ENCODE peak calls at places on chromosomes 13 and 19, in nine cellular contexts. One of them, this sample, is unnamed.

GRCh38 chr13:50531917-50532899 is 311.3 kb downstream of the DLEU7 start:
- DNase-seq in heart right ventricle: no peak
- DNase-seq in GM23248: peak; percentile 59
- DNase-seq in cardiac muscle cell: peak; percentile 67
- DNase-seq in left ventricle myocardium inferior: no peak
- DNase-seq in mucosa of descending colon: peak; percentile 55
- DNase-seq in breast epithelium: no peak
- DNase-seq in PC-3: peak; percentile 55
- DNase-seq in osteoblast: peak; percentile 53
- DNase-seq in this sample: no peak

GRCh38 chr19:38676023-38676877 is 28.8 kb downstream of the ACTN4 start:
- DNase-seq in mucosa of descending colon: no peak
- DNase-seq in GM23248: peak; percentile 59
- DNase-seq in heart right ventricle: no peak
- DNase-seq in left ventricle myocardium inferior: no peak
- DNase-seq in PC-3: no peak
- DNase-seq in breast epithelium: no peak
- DNase-seq in cardiac muscle cell: peak; percentile 77
- DNase-seq in osteoblast: peak; percentile 87
- DNase-seq in this sample: no peak

GRCh38 chr13:106484755-106485193 is 50.7 kb downstream of the EFNB2 start:
- DNase-seq in PC-3: no peak
- DNase-seq in GM23248: no peak
- DNase-seq in heart right ventricle: no peak
- DNase-seq in breast epithelium: no peak
- DNase-seq in cardiac muscle cell: peak; percentile 89
- DNase-seq in left ventricle myocardium inferior: no peak
- DNase-seq in mucosa of descending colon: no peak
- DNase-seq in osteoblast: no peak
- DNase-seq in this sample: no peak

GRCh38 chr19:29482855-29483640 is 42.7 kb upstream of the VSTM2B start:
- DNase-seq in PC-3: no peak
- DNase-seq in cardiac muscle cell: no peak
- DNase-seq in left ventricle myocardium inferior: no peak
- DNase-seq in heart right ventricle: no peak
- DNase-seq in breast epithelium: no peak
- DNase-seq in osteoblast: no peak
- DNase-seq in mucosa of descending colon: no peak
- DNase-seq in GM23248: no peak
- DNase-seq in this sample: no peak

GRCh38 chr13:74128171-74128767 is 5.9 kb downstream of the KLF12 start:
- DNase-seq in cardiac muscle cell: peak; percentile 55
- DNase-seq in breast epithelium: no peak
- DNase-seq in GM23248: peak; percentile 65
- DNase-seq in heart right ventricle: no peak
- DNase-seq in left ventricle myocardium inferior: no peak
- DNase-seq in mucosa of descending colon: no peak
- DNase-seq in osteoblast: peak; percentile 48
- DNase-seq in PC-3: no peak
- DNase-seq in this sample: no peak

GRCh38 chr19:36054733-36055686 is at the start of gene WDR62:
- DNase-seq in GM23248: peak; percentile 98
- DNase-seq in heart right ventricle: peak; percentile 94
- DNase-seq in breast epithelium: peak; percentile 94
- DNase-seq in osteoblast: peak; percentile 99
- DNase-seq in cardiac muscle cell: peak; percentile 94
- DNase-seq in left ventricle myocardium inferior: peak; percentile 94
- DNase-seq in PC-3: peak; percentile 84
- DNase-seq in mucosa of descending colon: peak; percentile 96
- DNase-seq in this sample: peak; percentile 93

GRCh38 chr13:108069521-108070210 is 145.7 kb downstream of the LIG4 start:
- DNase-seq in cardiac muscle cell: no peak
- DNase-seq in heart right ventricle: no peak
- DNase-seq in left ventricle myocardium inferior: no peak
- DNase-seq in GM23248: no peak
- DNase-seq in osteoblast: no peak
- DNase-seq in mucosa of descending colon: no peak
- DNase-seq in PC-3: no peak
- DNase-seq in breast epithelium: no peak
- DNase-seq in this sample: no peak

GRCh38 chr19:29211562-29212416 is 1.2 kb downstream of the UQCRFS1 start:
- DNase-seq in osteoblast: peak; percentile 79
- DNase-seq in PC-3: peak; percentile 4
- DNase-seq in mucosa of descending colon: peak; percentile 34
- DNase-seq in cardiac muscle cell: peak; percentile 16
- DNase-seq in breast epithelium: no peak
- DNase-seq in left ventricle myocardium inferior: no peak
- DNase-seq in GM23248: peak; percentile 54
- DNase-seq in heart right ventricle: no peak
- DNase-seq in this sample: no peak

GRCh38 chr13:79171131-79172061 is 234.7 kb downstream of the RBM26 start:
- DNase-seq in osteoblast: no peak
- DNase-seq in heart right ventricle: no peak
- DNase-seq in mucosa of descending colon: no peak
- DNase-seq in left ventricle myocardium inferior: no peak
- DNase-seq in GM23248: no peak
- DNase-seq in cardiac muscle cell: no peak
- DNase-seq in PC-3: no peak
- DNase-seq in breast epithelium: no peak
- DNase-seq in this sample: no peak

GRCh38 chr19:29683009-29683408 is 17.7 kb downstream of the PLEKHF1 start:
- DNase-seq in heart right ventricle: no peak
- DNase-seq in mucosa of descending colon: no peak
- DNase-seq in left ventricle myocardium inferior: no peak
- DNase-seq in GM23248: peak; percentile 49
- DNase-seq in osteoblast: peak; percentile 54
- DNase-seq in cardiac muscle cell: peak; percentile 34
- DNase-seq in PC-3: no peak
- DNase-seq in breast epithelium: no peak
- DNase-seq in this sample: no peak

GRCh38 chr19:56253737-56254136 is 18.8 kb upstream of the EDDM13 start:
- DNase-seq in cardiac muscle cell: peak; percentile 75
- DNase-seq in mucosa of descending colon: peak; percentile 19
- DNase-seq in heart right ventricle: no peak
- DNase-seq in breast epithelium: no peak
- DNase-seq in GM23248: peak; percentile 79
- DNase-seq in osteoblast: peak; percentile 57
- DNase-seq in left ventricle myocardium inferior: no peak
- DNase-seq in PC-3: peak; percentile 81
- DNase-seq in this sample: no peak

GRCh38 chr13:111429064-111429558 is 108.7 kb downstream of the TEX29 start:
- DNase-seq in GM23248: peak; percentile 54
- DNase-seq in heart right ventricle: no peak
- DNase-seq in breast epithelium: no peak
- DNase-seq in left ventricle myocardium inferior: no peak
- DNase-seq in cardiac muscle cell: peak; percentile 17
- DNase-seq in mucosa of descending colon: peak; percentile 80
- DNase-seq in osteoblast: no peak
- DNase-seq in PC-3: peak; percentile 47
- DNase-seq in this sample: peak; percentile 57

GRCh38 chr13:37769078-37769477 is 100.5 kb downstream of the TRPC4 start:
- DNase-seq in left ventricle myocardium inferior: no peak
- DNase-seq in cardiac muscle cell: no peak
- DNase-seq in breast epithelium: no peak
- DNase-seq in mucosa of descending colon: no peak
- DNase-seq in GM23248: peak; percentile 29
- DNase-seq in PC-3: peak; percentile 21
- DNase-seq in heart right ventricle: no peak
- DNase-seq in osteoblast: no peak
- DNase-seq in this sample: no peak

GRCh38 chr19:13014101-13014920 is 19.0 kb downstream of the NFIX start:
- DNase-seq in cardiac muscle cell: peak; percentile 60
- DNase-seq in heart right ventricle: no peak
- DNase-seq in osteoblast: peak; percentile 95
- DNase-seq in mucosa of descending colon: no peak
- DNase-seq in breast epithelium: no peak
- DNase-seq in left ventricle myocardium inferior: no peak
- DNase-seq in GM23248: peak; percentile 71
- DNase-seq in PC-3: peak; percentile 76
- DNase-seq in this sample: peak; percentile 70

GRCh38 chr13:75445717-75446529 is 36.0 kb downstream of the TBC1D4 start:
- DNase-seq in heart right ventricle: no peak
- DNase-seq in osteoblast: no peak
- DNase-seq in PC-3: peak; percentile 34
- DNase-seq in breast epithelium: no peak
- DNase-seq in cardiac muscle cell: peak; percentile 60
- DNase-seq in GM23248: peak; percentile 59
- DNase-seq in left ventricle myocardium inferior: no peak
- DNase-seq in mucosa of descending colon: no peak
- DNase-seq in this sample: no peak

GRCh38 chr19:49338691-49339363 is 3.6 kb downstream of the CD37 start:
- DNase-seq in heart right ventricle: peak; percentile 73
- DNase-seq in PC-3: peak; percentile 94
- DNase-seq in left ventricle myocardium inferior: peak; percentile 75
- DNase-seq in breast epithelium: peak; percentile 94
- DNase-seq in GM23248: peak; percentile 55
- DNase-seq in cardiac muscle cell: peak; percentile 65
- DNase-seq in osteoblast: peak; percentile 85
- DNase-seq in mucosa of descending colon: peak; percentile 96
- DNase-seq in this sample: peak; percentile 88

GRCh38 chr13:34867590-34867989 is 74.5 kb upstream of the NBEA start:
- DNase-seq in cardiac muscle cell: peak; percentile 31
- DNase-seq in GM23248: peak; percentile 41
- DNase-seq in osteoblast: no peak
- DNase-seq in breast epithelium: no peak
- DNase-seq in heart right ventricle: no peak
- DNase-seq in left ventricle myocardium inferior: no peak
- DNase-seq in mucosa of descending colon: no peak
- DNase-seq in PC-3: peak; percentile 21
- DNase-seq in this sample: peak; percentile 68

GRCh38 chr19:50555033-50555432 is 13.2 kb downstream of the LRRC4B start:
- DNase-seq in PC-3: no peak
- DNase-seq in heart right ventricle: no peak
- DNase-seq in cardiac muscle cell: no peak
- DNase-seq in left ventricle myocardium inferior: no peak
- DNase-seq in breast epithelium: no peak
- DNase-seq in mucosa of descending colon: no peak
- DNase-seq in osteoblast: peak; percentile 69
- DNase-seq in GM23248: no peak
- DNase-seq in this sample: no peak

GRCh38 chr19:50556236-50557008 is 11.8 kb downstream of the LRRC4B start:
- DNase-seq in breast epithelium: peak; percentile 24
- DNase-seq in mucosa of descending colon: peak; percentile 81
- DNase-seq in GM23248: peak; percentile 72
- DNase-seq in cardiac muscle cell: peak; percentile 81
- DNase-seq in left ventricle myocardium inferior: peak; percentile 77
- DNase-seq in heart right ventricle: peak; percentile 87
- DNase-seq in PC-3: peak; percentile 82
- DNase-seq in osteoblast: peak; percentile 98
- DNase-seq in this sample: peak; percentile 65

GRCh38 chr19:50557009-50557613 is 11.1 kb downstream of the LRRC4B start:
- DNase-seq in PC-3: no peak
- DNase-seq in breast epithelium: no peak
- DNase-seq in GM23248: no peak
- DNase-seq in heart right ventricle: no peak
- DNase-seq in osteoblast: peak; percentile 37
- DNase-seq in mucosa of descending colon: no peak
- DNase-seq in left ventricle myocardium inferior: no peak
- DNase-seq in cardiac muscle cell: no peak
- DNase-seq in this sample: no peak

GRCh38 chr19:50554212-50554611 is 14.0 kb downstream of the LRRC4B start:
- DNase-seq in PC-3: no peak
- DNase-seq in mucosa of descending colon: no peak
- DNase-seq in breast epithelium: no peak
- DNase-seq in osteoblast: peak; percentile 62
- DNase-seq in GM23248: no peak
- DNase-seq in left ventricle myocardium inferior: no peak
- DNase-seq in cardiac muscle cell: no peak
- DNase-seq in heart right ventricle: no peak
- DNase-seq in this sample: no peak

GRCh38 chr19:50555447-50556235 is 12.6 kb downstream of the LRRC4B start:
- DNase-seq in heart right ventricle: peak; percentile 39
- DNase-seq in breast epithelium: no peak
- DNase-seq in cardiac muscle cell: no peak
- DNase-seq in GM23248: no peak
- DNase-seq in osteoblast: peak; percentile 80
- DNase-seq in left ventricle myocardium inferior: peak; percentile 28
- DNase-seq in mucosa of descending colon: no peak
- DNase-seq in PC-3: no peak
- DNase-seq in this sample: no peak
- H3K4me3 ChIP-seq in heart right ventricle: peak overlapping the region; percentile 50
- H3K4me3 ChIP-seq in breast epithelium: peak overlapping the region; percentile 49
- H3K4me3 ChIP-seq in cardiac muscle cell: peak overlapping the region; percentile 35
- H3K4me3 ChIP-seq in GM23248: no peak overlapping the region
- H3K4me3 ChIP-seq in osteoblast: no peak overlapping the region
- H3K4me3 ChIP-seq in left ventricle myocardium inferior: peak overlapping the region; percentile 67
- H3K4me3 ChIP-seq in mucosa of descending colon: no peak overlapping the region
- H3K4me3 ChIP-seq in PC-3: peak overlapping the region; percentile 76
- H3K4me3 ChIP-seq in this sample: peak overlapping the region; percentile 13

GRCh38 chr19:11418518-11419506 is at the start of gene RGL3:
- DNase-seq in mucosa of descending colon: peak; percentile 25
- DNase-seq in heart right ventricle: peak; percentile 74
- DNase-seq in GM23248: peak; percentile 47
- DNase-seq in osteoblast: peak; percentile 87
- DNase-seq in PC-3: peak; percentile 33
- DNase-seq in breast epithelium: no peak
- DNase-seq in left ventricle myocardium inferior: peak; percentile 67
- DNase-seq in cardiac muscle cell: no peak
- DNase-seq in this sample: peak; percentile 82
- H3K4me3 ChIP-seq in mucosa of descending colon: no peak within 1 kb of the TSS
- H3K4me3 ChIP-seq in heart right ventricle: peak within 1 kb of the TSS; percentile 50
- H3K4me3 ChIP-seq in GM23248: peak within 1 kb of the TSS; percentile 45
- H3K4me3 ChIP-seq in osteoblast: peak within 1 kb of the TSS; percentile 65
- H3K4me3 ChIP-seq in PC-3: peak within 1 kb of the TSS; percentile 72
- H3K4me3 ChIP-seq in breast epithelium: peak within 1 kb of the TSS; percentile 51
- H3K4me3 ChIP-seq in left ventricle myocardium inferior: peak within 1 kb of the TSS; percentile 66
- H3K4me3 ChIP-seq in cardiac muscle cell: peak within 1 kb of the TSS; percentile 44
- H3K4me3 ChIP-seq in this sample: peak within 1 kb of the TSS; percentile 93

GRCh38 chr19:325937-326565 is 18.5 kb downstream of the MIER2 start:
- DNase-seq in osteoblast: peak; percentile 46
- DNase-seq in cardiac muscle cell: no peak
- DNase-seq in mucosa of descending colon: no peak
- DNase-seq in GM23248: no peak
- DNase-seq in heart right ventricle: no peak
- DNase-seq in left ventricle myocardium inferior: no peak
- DNase-seq in PC-3: no peak
- DNase-seq in breast epithelium: no peak
- DNase-seq in this sample: no peak
- H3K4me3 ChIP-seq in osteoblast: no peak overlapping the region
- H3K4me3 ChIP-seq in cardiac muscle cell: no peak overlapping the region
- H3K4me3 ChIP-seq in mucosa of descending colon: no peak overlapping the region
- H3K4me3 ChIP-seq in GM23248: no peak overlapping the region
- H3K4me3 ChIP-seq in heart right ventricle: no peak overlapping the region
- H3K4me3 ChIP-seq in left ventricle myocardium inferior: no peak overlapping the region
- H3K4me3 ChIP-seq in PC-3: no peak overlapping the region
- H3K4me3 ChIP-seq in breast epithelium: no peak overlapping the region
- H3K4me3 ChIP-seq in this sample: no peak overlapping the region

GRCh38 chr19:54573330-54573872 is at the start of gene LILRA2:
- DNase-seq in cardiac muscle cell: no peak
- DNase-seq in mucosa of descending colon: peak; percentile 4
- DNase-seq in heart right ventricle: no peak
- DNase-seq in PC-3: no peak
- DNase-seq in left ventricle myocardium inferior: no peak
- DNase-seq in breast epithelium: no peak
- DNase-seq in GM23248: no peak
- DNase-seq in osteoblast: no peak
- DNase-seq in this sample: no peak
- H3K4me3 ChIP-seq in cardiac muscle cell: no peak within 1 kb of the TSS
- H3K4me3 ChIP-seq in mucosa of descending colon: no peak within 1 kb of the TSS
- H3K4me3 ChIP-seq in heart right ventricle: peak within 1 kb of the TSS; percentile 39
- H3K4me3 ChIP-seq in PC-3: no peak within 1 kb of the TSS
- H3K4me3 ChIP-seq in left ventricle myocardium inferior: peak within 1 kb of the TSS; percentile 32
- H3K4me3 ChIP-seq in breast epithelium: no peak within 1 kb of the TSS
- H3K4me3 ChIP-seq in GM23248: no peak within 1 kb of the TSS
- H3K4me3 ChIP-seq in osteoblast: no peak within 1 kb of the TSS
- H3K4me3 ChIP-seq in this sample: no peak within 1 kb of the TSS